ENCODE peak calls at places on chromosomes 7 and 10, in six cellular contexts. One of them, this sample, is unnamed.

GRCh38 chr10:100725869-100726426 is 19.4 kb upstream of the PAX2 start:
- DNase-seq in H1: no peak
- DNase-seq in H9: no peak
- DNase-seq in mesenchymal stem cell: no peak
- DNase-seq in IMR-90: no peak
- DNase-seq in trophoblast cell: no peak
- DNase-seq in this sample: no peak

GRCh38 chr7:732094-732541 is 5.0 kb upstream of the PRKAR1B start:
- DNase-seq in H1: no peak
- DNase-seq in H9: peak; percentile 48
- DNase-seq in mesenchymal stem cell: no peak
- DNase-seq in IMR-90: no peak
- DNase-seq in trophoblast cell: peak; percentile 3
- DNase-seq in this sample: no peak

GRCh38 chr10:31036209-31036608 is 4.5 kb upstream of the ZNF438 start:
- DNase-seq in H1: peak; percentile 48
- DNase-seq in H9: peak; percentile 88
- DNase-seq in mesenchymal stem cell: peak; percentile 31
- DNase-seq in IMR-90: peak; percentile 55
- DNase-seq in trophoblast cell: peak; percentile 15
- DNase-seq in this sample: no peak

GRCh38 chr10:122307669-122308486 is 36.8 kb downstream of the BTBD16 start:
- DNase-seq in H1: no peak
- DNase-seq in H9: no peak
- DNase-seq in mesenchymal stem cell: peak; percentile 95
- DNase-seq in IMR-90: peak; percentile 91
- DNase-seq in trophoblast cell: peak; percentile 82
- DNase-seq in this sample: no peak

GRCh38 chr7:106053109-106053508 is 59.0 kb downstream of the SYPL1 start:
- DNase-seq in H1: no peak
- DNase-seq in H9: no peak
- DNase-seq in mesenchymal stem cell: no peak
- DNase-seq in IMR-90: no peak
- DNase-seq in trophoblast cell: no peak
- DNase-seq in this sample: no peak

GRCh38 chr10:110821508-110821907 is 50.2 kb upstream of the PDCD4 start:
- DNase-seq in H1: no peak
- DNase-seq in H9: no peak
- DNase-seq in mesenchymal stem cell: no peak
- DNase-seq in IMR-90: no peak
- DNase-seq in trophoblast cell: no peak
- DNase-seq in this sample: no peak

GRCh38 chr7:5488286-5488878 is 64.7 kb upstream of the TNRC18 start:
- DNase-seq in H1: no peak
- DNase-seq in H9: no peak
- DNase-seq in mesenchymal stem cell: no peak
- DNase-seq in IMR-90: no peak
- DNase-seq in trophoblast cell: no peak
- DNase-seq in this sample: no peak

GRCh38 chr7:105890290-105890997 is 14.0 kb upstream of the ATXN7L1 start:
- DNase-seq in H1: no peak
- DNase-seq in H9: no peak
- DNase-seq in mesenchymal stem cell: peak; percentile 71
- DNase-seq in IMR-90: peak; percentile 45
- DNase-seq in trophoblast cell: no peak
- DNase-seq in this sample: no peak

GRCh38 chr10:66892833-66893232 is 33.0 kb upstream of the LRRTM3 start:
- DNase-seq in H1: no peak
- DNase-seq in H9: no peak
- DNase-seq in mesenchymal stem cell: no peak
- DNase-seq in IMR-90: no peak
- DNase-seq in trophoblast cell: no peak
- DNase-seq in this sample: no peak

GRCh38 chr10:116815641-116816415 is 33.5 kb upstream of the ENO4 start:
- DNase-seq in H1: no peak
- DNase-seq in H9: no peak
- DNase-seq in mesenchymal stem cell: no peak
- DNase-seq in IMR-90: peak; percentile 67
- DNase-seq in trophoblast cell: no peak
- DNase-seq in this sample: no peak

GRCh38 chr7:157490465-157490912 is 153.7 kb downstream of the DNAJB6 start:
- DNase-seq in H1: no peak
- DNase-seq in H9: no peak
- DNase-seq in mesenchymal stem cell: peak; percentile 54
- DNase-seq in IMR-90: peak; percentile 19
- DNase-seq in trophoblast cell: peak; percentile 65
- DNase-seq in this sample: no peak

GRCh38 chr7:31051598-31052503 is at the start of gene ADCYAP1R1:
- DNase-seq in H1: peak; percentile 77
- DNase-seq in H9: peak; percentile 84
- DNase-seq in mesenchymal stem cell: no peak
- DNase-seq in IMR-90: no peak
- DNase-seq in trophoblast cell: no peak
- DNase-seq in this sample: peak; percentile 58

GRCh38 chr7:101869026-101869900 is 51.8 kb downstream of the CUX1 start:
- DNase-seq in H1: peak; percentile 81
- DNase-seq in H9: peak; percentile 85
- DNase-seq in mesenchymal stem cell: no peak
- DNase-seq in IMR-90: no peak
- DNase-seq in trophoblast cell: peak; percentile 30
- DNase-seq in this sample: no peak

GRCh38 chr7:100801833-100802568 is 25.3 kb downstream of the EPHB4 start:
- DNase-seq in H1: peak; percentile 52
- DNase-seq in H9: peak; percentile 72
- DNase-seq in mesenchymal stem cell: peak; percentile 81
- DNase-seq in IMR-90: peak; percentile 87
- DNase-seq in trophoblast cell: peak; percentile 96
- DNase-seq in this sample: no peak

GRCh38 chr7:15686957-15687644 is 618 bp upstream of the MEOX2 start:
- DNase-seq in H1: peak; percentile 56
- DNase-seq in H9: peak; percentile 36
- DNase-seq in mesenchymal stem cell: no peak
- DNase-seq in IMR-90: no peak
- DNase-seq in trophoblast cell: no peak
- DNase-seq in this sample: peak; percentile 12

GRCh38 chr10:70666960-70667798 is 5.1 kb upstream of the ADAMTS14 start:
- DNase-seq in H1: no peak
- DNase-seq in H9: no peak
- DNase-seq in mesenchymal stem cell: no peak
- DNase-seq in IMR-90: no peak
- DNase-seq in trophoblast cell: no peak
- DNase-seq in this sample: no peak

GRCh38 chr7:64429232-64429631 is 115.5 kb downstream of the ZNF736 start:
- DNase-seq in H1: no peak
- DNase-seq in H9: no peak
- DNase-seq in mesenchymal stem cell: no peak
- DNase-seq in IMR-90: no peak
- DNase-seq in trophoblast cell: no peak
- DNase-seq in this sample: no peak

GRCh38 chr7:38428040-38428439 is 154.6 kb upstream of the TARP start:
- DNase-seq in H1: no peak
- DNase-seq in H9: no peak
- DNase-seq in mesenchymal stem cell: no peak
- DNase-seq in IMR-90: peak; percentile 31
- DNase-seq in trophoblast cell: no peak
- DNase-seq in this sample: no peak

GRCh38 chr10:66804911-66805310 is 120.9 kb upstream of the LRRTM3 start:
- DNase-seq in H1: no peak
- DNase-seq in H9: no peak
- DNase-seq in mesenchymal stem cell: no peak
- DNase-seq in IMR-90: peak; percentile 12
- DNase-seq in trophoblast cell: no peak
- DNase-seq in this sample: no peak

GRCh38 chr7:70595741-70596574 is 536.0 kb upstream of the GALNT17 start:
- DNase-seq in H1: peak; percentile 81
- DNase-seq in H9: peak; percentile 62
- DNase-seq in mesenchymal stem cell: no peak
- DNase-seq in IMR-90: no peak
- DNase-seq in trophoblast cell: no peak
- DNase-seq in this sample: no peak

GRCh38 chr7:156827587-156828203 is 65.3 kb downstream of the LMBR1 start:
- DNase-seq in H1: no peak
- DNase-seq in H9: no peak
- DNase-seq in mesenchymal stem cell: peak; percentile 38
- DNase-seq in IMR-90: peak; percentile 46
- DNase-seq in trophoblast cell: peak; percentile 51
- DNase-seq in this sample: no peak

GRCh38 chr10:11705687-11706086 is 36.5 kb upstream of the ECHDC3 start:
- DNase-seq in H1: no peak
- DNase-seq in H9: no peak
- DNase-seq in mesenchymal stem cell: peak; percentile 44
- DNase-seq in IMR-90: peak; percentile 24
- DNase-seq in trophoblast cell: no peak
- DNase-seq in this sample: no peak

GRCh38 chr10:52420656-52421055 is 106.6 kb downstream of the DKK1 start:
- DNase-seq in H1: no peak
- DNase-seq in H9: no peak
- DNase-seq in mesenchymal stem cell: no peak
- DNase-seq in IMR-90: no peak
- DNase-seq in trophoblast cell: no peak
- DNase-seq in this sample: no peak

GRCh38 chr10:104899779-104900178 is 258.7 kb downstream of the SORCS3 start:
- DNase-seq in H1: no peak
- DNase-seq in H9: no peak
- DNase-seq in mesenchymal stem cell: no peak
- DNase-seq in IMR-90: no peak
- DNase-seq in trophoblast cell: no peak
- DNase-seq in this sample: no peak

GRCh38 chr7:105130048-105130447 is 116.0 kb downstream of the KMT2E start:
- DNase-seq in H1: no peak
- DNase-seq in H9: no peak
- DNase-seq in mesenchymal stem cell: no peak
- DNase-seq in IMR-90: no peak
- DNase-seq in trophoblast cell: no peak
- DNase-seq in this sample: no peak

GRCh38 chr7:140923358-140924006 is 1.2 kb downstream of the BRAF start:
- DNase-seq in H1: no peak
- DNase-seq in H9: no peak
- DNase-seq in mesenchymal stem cell: peak; percentile 46
- DNase-seq in IMR-90: no peak
- DNase-seq in trophoblast cell: peak; percentile 31
- DNase-seq in this sample: peak; percentile 15

GRCh38 chr7:69624842-69625637 is 26.8 kb downstream of the AUTS2 start:
- DNase-seq in H1: no peak
- DNase-seq in H9: peak; percentile 54
- DNase-seq in mesenchymal stem cell: no peak
- DNase-seq in IMR-90: no peak
- DNase-seq in trophoblast cell: peak; percentile 10
- DNase-seq in this sample: no peak

GRCh38 chr10:26334232-26334931 is 103.8 kb upstream of the APBB1IP start:
- DNase-seq in H1: no peak
- DNase-seq in H9: no peak
- DNase-seq in mesenchymal stem cell: no peak
- DNase-seq in IMR-90: no peak
- DNase-seq in trophoblast cell: no peak
- DNase-seq in this sample: no peak

GRCh38 chr7:46218461-46219202 is 297.6 kb upstream of the IGFBP3 start:
- DNase-seq in H1: no peak
- DNase-seq in H9: no peak
- DNase-seq in mesenchymal stem cell: no peak
- DNase-seq in IMR-90: no peak
- DNase-seq in trophoblast cell: no peak
- DNase-seq in this sample: no peak

GRCh38 chr7:30921951-30922401 is 10.3 kb downstream of the AQP1 start:
- DNase-seq in H1: peak; percentile 41
- DNase-seq in H9: peak; percentile 17
- DNase-seq in mesenchymal stem cell: no peak
- DNase-seq in IMR-90: no peak
- DNase-seq in trophoblast cell: no peak
- DNase-seq in this sample: no peak

GRCh38 chr7:79287976-79288375 is 165.5 kb downstream of the MAGI2 start:
- DNase-seq in H1: no peak
- DNase-seq in H9: no peak
- DNase-seq in mesenchymal stem cell: no peak
- DNase-seq in IMR-90: peak; percentile 73
- DNase-seq in trophoblast cell: no peak
- DNase-seq in this sample: no peak

GRCh38 chr10:120789804-120790203 is 61.4 kb upstream of the WDR11 start:
- DNase-seq in H1: no peak
- DNase-seq in H9: no peak
- DNase-seq in mesenchymal stem cell: no peak
- DNase-seq in IMR-90: no peak
- DNase-seq in trophoblast cell: no peak
- DNase-seq in this sample: no peak
- H4K91ac ChIP-seq in H1: no peak overlapping the region
- H4K91ac ChIP-seq in H9: no peak overlapping the region
- H4K91ac ChIP-seq in mesenchymal stem cell: no peak overlapping the region
- H4K91ac ChIP-seq in IMR-90: no peak overlapping the region
- H4K91ac ChIP-seq in trophoblast cell: no peak overlapping the region
- H4K91ac ChIP-seq in this sample: no peak overlapping the region

DNA sequence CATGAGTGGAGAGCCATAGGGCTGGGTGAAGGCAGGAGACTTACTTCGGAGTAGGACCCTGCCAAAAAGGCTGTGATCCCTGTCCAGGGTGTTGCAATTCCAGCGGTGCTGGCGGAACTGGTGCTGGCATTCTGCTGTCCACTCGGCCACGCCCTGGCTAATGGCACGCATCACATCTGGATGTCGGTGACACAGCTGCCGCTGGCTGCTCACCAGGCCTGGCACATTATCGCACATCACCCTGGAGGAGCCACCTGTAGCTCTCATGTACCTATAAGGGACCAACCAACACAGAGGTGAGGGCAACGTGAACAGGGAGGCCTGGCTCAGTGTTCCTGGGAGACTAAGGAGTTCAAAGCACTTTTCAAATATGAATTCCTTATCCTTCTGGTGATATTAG is 2.3 kb downstream of the WNT2 start:
- DNase-seq in H1: no peak
- DNase-seq in H9: no peak
- DNase-seq in mesenchymal stem cell: no peak
- DNase-seq in IMR-90: no peak
- DNase-seq in trophoblast cell: no peak
- DNase-seq in this sample: no peak
- H3K27ac ChIP-seq in H1: no peak overlapping the region
- H3K27ac ChIP-seq in H9: no peak overlapping the region
- H3K27ac ChIP-seq in mesenchymal stem cell: no peak overlapping the region
- H3K27ac ChIP-seq in IMR-90: no peak overlapping the region
- H3K27ac ChIP-seq in trophoblast cell: no peak overlapping the region
- H3K27ac ChIP-seq in this sample: no peak overlapping the region

DNA sequence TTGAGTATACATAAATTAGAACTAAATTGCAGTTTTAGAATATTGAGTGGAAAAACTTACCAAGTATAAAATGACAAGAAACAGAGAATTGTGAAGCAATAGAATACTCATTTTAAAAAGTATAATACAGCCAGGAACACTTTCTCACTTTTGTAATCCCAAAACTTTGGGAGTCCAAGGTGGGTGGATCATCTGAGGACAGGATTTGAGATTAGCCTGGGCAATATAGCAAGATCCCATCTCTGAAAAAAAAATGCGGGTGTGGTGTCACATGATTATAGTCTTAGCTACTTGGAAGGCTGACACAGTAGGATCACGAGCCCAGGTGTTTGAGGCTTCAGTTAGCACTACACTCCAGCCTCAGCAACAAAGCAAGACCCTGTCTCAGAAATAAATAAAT is 440.9 kb upstream of the POT1 start:
- DNase-seq in H1: no peak
- DNase-seq in H9: no peak
- DNase-seq in mesenchymal stem cell: no peak
- DNase-seq in IMR-90: no peak
- DNase-seq in trophoblast cell: no peak
- DNase-seq in this sample: no peak
- H3K14ac ChIP-seq in H1: no peak overlapping the region
- H3K14ac ChIP-seq in H9: no peak overlapping the region
- H3K14ac ChIP-seq in mesenchymal stem cell: no peak overlapping the region
- H3K14ac ChIP-seq in IMR-90: no peak overlapping the region
- H3K14ac ChIP-seq in trophoblast cell: no peak overlapping the region
- H3K14ac ChIP-seq in this sample: no peak overlapping the region

GRCh38 chr7:13615679-13616078 is 373.8 kb downstream of the ETV1 start:
- DNase-seq in H1: no peak
- DNase-seq in H9: no peak
- DNase-seq in mesenchymal stem cell: no peak
- DNase-seq in IMR-90: no peak
- DNase-seq in trophoblast cell: no peak
- DNase-seq in this sample: no peak
- H4K91ac ChIP-seq in H1: no peak overlapping the region
- H4K91ac ChIP-seq in H9: no peak overlapping the region
- H4K91ac ChIP-seq in mesenchymal stem cell: no peak overlapping the region
- H4K91ac ChIP-seq in IMR-90: no peak overlapping the region
- H4K91ac ChIP-seq in trophoblast cell: no peak overlapping the region
- H4K91ac ChIP-seq in this sample: no peak overlapping the region